ENCODE peak calls at places on chromosomes 7 and 10, in four cellular contexts. L is HCT116, K is HepG2, F is SK-N-SH. O is an unnamed sample.

GRCh38 chr7:25391295-25391861 is 163.1 kb upstream of the NPVF start:
- DNase-seq in L (peak), K (peak), F (peak), O (no peak)

GRCh38 chr7:97043281-97043680 is 18.6 kb upstream of the DLX5 start:
- DNase-seq in L (no peak), K (no peak), F (no peak), O (no peak)

GRCh38 chr10:43867113-43867512 is 218.4 kb upstream of the ZNF32 start:
- DNase-seq in L (no peak), K (peak), F (no peak), O (no peak)

GRCh38 chr7:92739091-92739490 is 97.3 kb downstream of the CDK6 start:
- DNase-seq in L (no peak), K (no peak), F (no peak), O (no peak)

GRCh38 chr10:53108317-53108934 is 335.8 kb upstream of the MBL2 start:
- DNase-seq in L (no peak), K (no peak), F (no peak), O (no peak)

GRCh38 chr7:139016931-139017511 is 18.8 kb downstream of the ZC3HAV1L start:
- DNase-seq in L (peak), K (peak), F (peak), O (peak)

GRCh38 chr7:12322287-12322902 is 81.3 kb downstream of the VWDE start:
- DNase-seq in L (peak), K (peak), F (peak), O (no peak)

GRCh38 chr10:788796-789748 is 99.6 kb upstream of the DIP2C start:
- DNase-seq in L (peak), K (peak), F (peak), O (peak)

GRCh38 chr7:137975223-137975622 is 26.7 kb downstream of the CREB3L2 start:
- DNase-seq in L (no peak), K (no peak), F (no peak), O (no peak)

GRCh38 chr7:53426145-53426750 is 390.8 kb downstream of the POM121L12 start:
- DNase-seq in L (no peak), K (no peak), F (no peak), O (no peak)

GRCh38 chr7:155979994-155980393 is 167.7 kb upstream of the SHH start:
- DNase-seq in L (no peak), K (no peak), F (no peak), O (no peak)

GRCh38 chr7:116978006-116978405 is 24.7 kb downstream of the ST7 start:
- DNase-seq in L (no peak), K (no peak), F (no peak), O (no peak)

GRCh38 chr7:143172354-143172753 is 10.9 kb upstream of the TAS2R39 start:
- DNase-seq in L (no peak), K (no peak), F (no peak), O (peak)

GRCh38 chr10:14131261-14131960 is 199.3 kb downstream of the FRMD4A start:
- DNase-seq in L (no peak), K (no peak), F (no peak), O (peak)

GRCh38 chr10:47225928-47226645 is 73.9 kb upstream of the GDF10 start:
- DNase-seq in L (no peak), K (no peak), F (no peak), O (no peak)

GRCh38 chr10:3761916-3762708 is 22.9 kb downstream of the KLF6 start:
- DNase-seq in L (peak), K (peak), F (no peak), O (peak)

GRCh38 chr7:47518827-47519226 is 63.1 kb downstream of the TNS3 start:
- DNase-seq in L (no peak), K (peak), F (no peak), O (no peak)

GRCh38 chr7:32025381-32026075 is 44.7 kb downstream of the PDE1C start:
- DNase-seq in L (no peak), K (no peak), F (no peak), O (no peak)

GRCh38 chr10:132714906-132715790 is 70.8 kb downstream of the NKX6-2 start:
- DNase-seq in L (no peak), K (no peak), F (no peak), O (no peak)

DNA sequence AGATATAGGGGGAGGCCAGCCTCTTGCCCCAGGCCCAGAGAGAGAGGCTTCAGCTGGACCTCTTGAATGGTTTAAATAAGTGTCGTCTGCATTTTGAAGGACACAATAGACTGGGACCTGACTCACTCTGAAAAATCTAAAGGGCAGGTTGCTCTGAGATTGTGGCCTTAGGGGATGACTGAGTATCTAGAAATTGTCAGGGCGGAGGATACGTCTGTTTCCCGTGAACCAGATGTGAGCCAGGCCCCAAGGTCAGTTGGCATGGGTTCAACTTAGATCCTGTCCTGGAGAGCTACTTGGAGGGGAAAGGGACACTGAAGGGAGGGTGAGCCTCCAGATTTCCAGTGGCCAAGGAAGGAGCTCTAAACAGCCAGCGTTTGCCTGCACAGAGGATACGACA is 110.2 kb downstream of the CHN2 start:
- DNase-seq in L (no peak), K (no peak), F (peak), O (no peak)
- TF ChIP-seq JUND in L (no peak), K (no peak), F (no peak), O (no peak)

GRCh38 chr7:105205592-105206211 is 183.0 kb downstream of the SRPK2 start:
- DNase-seq in L (no peak), K (no peak), F (no peak), O (no peak)
- TF ChIP-seq JUND in L (no peak), K (no peak), F (no peak), O (no peak)

GRCh38 chr10:71746344-71747037 is 26.8 kb downstream of the VSIR start:
- DNase-seq in L (no peak), K (peak), F (peak), O (no peak)
- TF ChIP-seq JUND in L (no peak), K (no peak), F (no peak), O (no peak)

GRCh38 chr10:5364365-5364764 is 401 bp upstream of the UCN3 start:
- DNase-seq in L (no peak), K (no peak), F (no peak), O (no peak)
- TF ChIP-seq JUND in L (no peak), K (no peak), F (no peak), O (no peak)

GRCh38 chr10:121668336-121669009 is 70.2 kb upstream of the FGFR2 start:
- DNase-seq in L (no peak), K (no peak), F (peak), O (no peak)
- TF ChIP-seq JUND in L (no peak), K (no peak), F (no peak), O (no peak)

GRCh38 chr10:42646692-42647640 is 8.6 kb upstream of the ZNF33B start:
- DNase-seq in L (no peak), K (no peak), F (no peak), O (peak)
- TF ChIP-seq JUND in L (no peak), K (no peak), F (no peak), O (no peak)

DNA sequence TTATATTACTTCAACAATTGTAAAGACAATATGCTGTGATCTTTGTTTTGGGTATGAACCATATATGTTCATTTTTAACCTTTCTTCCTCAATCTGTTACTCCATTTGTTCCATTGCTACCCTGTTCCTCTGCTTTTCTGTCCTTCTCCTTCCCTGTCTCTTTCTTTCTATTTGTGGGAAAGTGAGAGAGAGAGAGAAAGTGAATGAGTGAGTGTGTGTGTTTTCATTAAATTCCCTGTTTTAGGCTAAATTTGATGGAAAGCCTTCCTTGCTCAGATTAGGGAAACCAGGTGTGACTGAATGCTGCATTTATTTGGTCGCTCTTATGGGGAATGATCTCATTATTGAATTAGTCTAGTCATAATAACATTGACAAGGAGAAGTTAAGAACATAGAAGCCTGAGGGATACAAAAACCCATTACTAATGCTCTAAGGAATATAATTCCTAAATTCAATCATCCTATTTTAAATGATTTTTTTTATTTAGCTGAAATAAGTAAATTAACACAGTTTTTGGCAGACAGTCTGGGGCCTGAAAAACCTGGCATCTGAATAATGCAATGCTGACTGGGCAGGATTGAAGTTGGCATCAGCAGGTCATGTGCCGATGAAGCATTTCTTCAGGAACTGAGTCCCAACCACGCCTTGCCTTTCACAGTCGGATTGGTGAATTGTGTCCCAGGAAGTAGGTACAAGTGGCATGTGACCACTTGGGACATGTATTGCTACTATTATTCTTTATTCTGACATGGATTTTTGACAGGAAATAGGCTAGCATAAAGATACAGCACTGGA is 117.6 kb upstream of the LRGUK start:
- DNase-seq in L (no peak), K (no peak), F (no peak), O (no peak)
- TF ChIP-seq JUND in L (no peak), K (no peak), F (no peak), O (no peak)

O was measured in T47D.